ENCODE peak calls at places on chromosome 11, in five cellular contexts. One of them, this sample, is unnamed.

GRCh38 chr11:121887564-121887963 is 228.5 kb downstream of the BLID start:
- DNase-seq in CD14-positive monocyte: peak
- DNase-seq in endothelial cell: no peak
- DNase-seq in heart right ventricle: no peak
- DNase-seq in A549: no peak
- DNase-seq in this sample: no peak

GRCh38 chr11:125094731-125095130 is 16.7 kb downstream of the TMEM218 start:
- DNase-seq in CD14-positive monocyte: no peak
- DNase-seq in endothelial cell: no peak
- DNase-seq in heart right ventricle: no peak
- DNase-seq in A549: no peak
- DNase-seq in this sample: no peak

GRCh38 chr11:20097319-20098221 is 62.7 kb downstream of the DBX1 start:
- DNase-seq in CD14-positive monocyte: no peak
- DNase-seq in endothelial cell: no peak
- DNase-seq in heart right ventricle: no peak
- DNase-seq in A549: no peak
- DNase-seq in this sample: no peak

GRCh38 chr11:40029406-40029805 is 1430.0 kb downstream of the LRRC4C start:
- DNase-seq in CD14-positive monocyte: no peak
- DNase-seq in endothelial cell: no peak
- DNase-seq in heart right ventricle: no peak
- DNase-seq in A549: no peak
- DNase-seq in this sample: no peak

GRCh38 chr11:4589024-4589423 is 4.8 kb upstream of the OR52I1 start:
- DNase-seq in CD14-positive monocyte: no peak
- DNase-seq in endothelial cell: no peak
- DNase-seq in heart right ventricle: no peak
- DNase-seq in A549: no peak
- DNase-seq in this sample: no peak

GRCh38 chr11:77191823-77192495 is 63.9 kb downstream of the MYO7A start:
- DNase-seq in CD14-positive monocyte: no peak
- DNase-seq in endothelial cell: peak
- DNase-seq in heart right ventricle: peak
- DNase-seq in A549: peak
- DNase-seq in this sample: no peak

GRCh38 chr11:86101493-86101892 is 32.6 kb upstream of the PICALM start:
- DNase-seq in CD14-positive monocyte: no peak
- DNase-seq in endothelial cell: no peak
- DNase-seq in heart right ventricle: no peak
- DNase-seq in A549: peak
- DNase-seq in this sample: no peak

GRCh38 chr11:29449280-29450074 is 567.4 kb downstream of the KCNA4 start:
- DNase-seq in CD14-positive monocyte: no peak
- DNase-seq in endothelial cell: no peak
- DNase-seq in heart right ventricle: no peak
- DNase-seq in A549: no peak
- DNase-seq in this sample: no peak

GRCh38 chr11:1092145-1092670 is 17.5 kb downstream of the MUC2 start:
- DNase-seq in CD14-positive monocyte: no peak
- DNase-seq in endothelial cell: no peak
- DNase-seq in heart right ventricle: peak
- DNase-seq in A549: no peak
- DNase-seq in this sample: no peak

GRCh38 chr11:94586546-94586945 is 19.4 kb downstream of the PIWIL4 start:
- DNase-seq in CD14-positive monocyte: no peak
- DNase-seq in endothelial cell: no peak
- DNase-seq in heart right ventricle: no peak
- DNase-seq in A549: no peak
- DNase-seq in this sample: no peak

GRCh38 chr11:10398525-10398924 is 56.5 kb upstream of the AMPD3 start:
- DNase-seq in CD14-positive monocyte: peak
- DNase-seq in endothelial cell: no peak
- DNase-seq in heart right ventricle: peak
- DNase-seq in A549: peak
- DNase-seq in this sample: no peak

GRCh38 chr11:69495441-69496201 is 14.2 kb downstream of the LINC01488 start:
- DNase-seq in CD14-positive monocyte: no peak
- DNase-seq in endothelial cell: no peak
- DNase-seq in heart right ventricle: no peak
- DNase-seq in A549: no peak
- DNase-seq in this sample: no peak

GRCh38 chr11:69899957-69900821 is 81.0 kb upstream of the FGF3 start:
- DNase-seq in CD14-positive monocyte: no peak
- DNase-seq in endothelial cell: no peak
- DNase-seq in heart right ventricle: no peak
- DNase-seq in A549: peak
- DNase-seq in this sample: no peak

GRCh38 chr11:114796954-114797721 is 118.8 kb downstream of the NXPE2 start:
- DNase-seq in CD14-positive monocyte: no peak
- DNase-seq in endothelial cell: no peak
- DNase-seq in heart right ventricle: no peak
- DNase-seq in A549: no peak
- DNase-seq in this sample: no peak

GRCh38 chr11:114794048-114794684 is 115.8 kb downstream of the NXPE2 start:
- DNase-seq in CD14-positive monocyte: no peak
- DNase-seq in endothelial cell: no peak
- DNase-seq in heart right ventricle: no peak
- DNase-seq in A549: no peak
- DNase-seq in this sample: no peak

GRCh38 chr11:114799524-114799923 is 121.2 kb downstream of the NXPE2 start:
- DNase-seq in CD14-positive monocyte: no peak
- DNase-seq in endothelial cell: no peak
- DNase-seq in heart right ventricle: no peak
- DNase-seq in A549: no peak
- DNase-seq in this sample: no peak
- TF ChIP-seq CTCF in CD14-positive monocyte: no peak
- TF ChIP-seq CTCF in endothelial cell: no peak
- TF ChIP-seq CTCF in heart right ventricle: peak
- TF ChIP-seq CTCF in A549: no peak
- TF ChIP-seq CTCF in this sample: no peak

DNA sequence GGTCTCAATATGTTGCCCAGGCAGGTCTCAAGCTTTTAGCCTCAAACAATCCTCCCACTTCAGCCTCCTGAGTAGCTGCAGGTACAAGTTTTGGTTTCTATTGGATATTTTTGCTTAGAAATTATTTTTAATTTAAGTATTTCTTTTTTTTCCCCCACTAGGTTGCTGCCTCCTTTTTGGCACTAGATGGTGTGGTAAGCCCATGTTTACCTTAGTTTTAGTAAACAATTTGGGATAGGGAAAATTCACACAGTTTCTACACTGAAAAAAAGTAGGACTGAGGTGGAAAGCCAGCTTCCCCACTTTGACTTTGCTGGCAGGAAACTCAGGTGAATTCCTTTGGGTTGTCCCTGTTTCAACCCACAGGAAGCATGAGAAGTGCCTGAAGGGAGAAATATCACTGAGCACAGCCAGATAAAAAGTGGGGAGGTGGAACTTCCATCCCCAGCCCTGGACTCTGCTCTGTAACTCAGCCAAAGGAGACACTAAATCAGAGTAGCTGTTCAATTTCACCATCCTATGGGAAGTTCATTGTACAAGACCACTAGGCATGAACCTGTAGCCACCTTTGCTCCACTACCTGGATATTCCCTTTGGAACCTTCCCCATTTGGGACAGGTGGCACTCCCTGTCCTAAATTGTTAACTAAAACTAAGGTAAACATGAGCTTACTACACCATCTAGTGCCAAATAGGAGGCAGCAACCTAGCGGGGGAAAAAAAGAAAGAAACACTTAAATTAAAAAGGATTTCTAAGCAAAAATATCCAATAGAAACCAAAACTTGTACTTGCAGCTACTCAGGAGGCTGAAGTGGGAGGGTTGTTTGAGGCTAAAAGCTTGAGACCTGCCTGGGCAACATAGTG is 154.4 kb upstream of the FAT3 start:
- DNase-seq in CD14-positive monocyte: no peak
- DNase-seq in endothelial cell: no peak
- DNase-seq in heart right ventricle: no peak
- DNase-seq in A549: no peak
- DNase-seq in this sample: no peak
- TF ChIP-seq CTCF in CD14-positive monocyte: no peak
- TF ChIP-seq CTCF in endothelial cell: no peak
- TF ChIP-seq CTCF in heart right ventricle: no peak
- TF ChIP-seq CTCF in A549: no peak
- TF ChIP-seq CTCF in this sample: no peak

GRCh38 chr11:61791737-61792309 is 576 bp downstream of the TMEM258 start:
- DNase-seq in CD14-positive monocyte: peak
- DNase-seq in endothelial cell: peak
- DNase-seq in heart right ventricle: peak
- DNase-seq in A549: peak
- DNase-seq in this sample: peak
- TF ChIP-seq CTCF in CD14-positive monocyte: no peak
- TF ChIP-seq CTCF in endothelial cell: peak
- TF ChIP-seq CTCF in heart right ventricle: no peak
- TF ChIP-seq CTCF in A549: no peak
- TF ChIP-seq CTCF in this sample: peak

GRCh38 chr11:103631841-103632240 is 404.6 kb upstream of the DDI1 start:
- DNase-seq in CD14-positive monocyte: no peak
- DNase-seq in endothelial cell: no peak
- DNase-seq in heart right ventricle: no peak
- DNase-seq in A549: peak
- DNase-seq in this sample: no peak

GRCh38 chr11:103633037-103633788 is 403.2 kb upstream of the DDI1 start:
- DNase-seq in CD14-positive monocyte: no peak
- DNase-seq in endothelial cell: no peak
- DNase-seq in heart right ventricle: no peak
- DNase-seq in A549: no peak
- DNase-seq in this sample: no peak

GRCh38 chr11:103633819-103634590 is 402.4 kb upstream of the DDI1 start:
- DNase-seq in CD14-positive monocyte: no peak
- DNase-seq in endothelial cell: no peak
- DNase-seq in heart right ventricle: no peak
- DNase-seq in A549: no peak
- DNase-seq in this sample: no peak

GRCh38 chr11:103636232-103636631 is 400.2 kb upstream of the DDI1 start:
- DNase-seq in CD14-positive monocyte: no peak
- DNase-seq in endothelial cell: no peak
- DNase-seq in heart right ventricle: no peak
- DNase-seq in A549: no peak
- DNase-seq in this sample: no peak

DNA sequence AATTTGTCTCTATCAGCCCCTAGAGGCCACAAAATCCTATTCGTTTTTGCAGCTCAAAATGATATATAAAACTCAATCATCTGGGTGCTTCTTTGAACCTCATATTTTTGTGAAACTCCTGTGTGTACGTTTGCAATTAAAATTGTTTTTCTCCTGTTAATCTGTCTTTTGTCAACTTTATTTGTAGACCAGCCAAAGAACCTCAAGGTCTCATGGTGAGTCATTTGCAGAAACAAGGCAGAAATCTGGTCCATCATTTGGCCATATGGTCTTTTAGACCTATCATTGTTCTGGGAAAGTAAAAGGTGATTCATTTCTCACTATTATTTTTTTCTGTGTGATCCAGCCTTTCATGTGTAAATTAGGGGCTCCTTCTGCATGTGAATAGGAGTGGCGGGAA is 399.2 kb upstream of the DDI1 start:
- DNase-seq in CD14-positive monocyte: no peak
- DNase-seq in endothelial cell: no peak
- DNase-seq in heart right ventricle: no peak
- DNase-seq in A549: no peak
- DNase-seq in this sample: no peak
- TF ChIP-seq CTCF in CD14-positive monocyte: no peak
- TF ChIP-seq CTCF in endothelial cell: no peak
- TF ChIP-seq CTCF in heart right ventricle: no peak
- TF ChIP-seq CTCF in A549: no peak
- TF ChIP-seq CTCF in this sample: no peak

DNA sequence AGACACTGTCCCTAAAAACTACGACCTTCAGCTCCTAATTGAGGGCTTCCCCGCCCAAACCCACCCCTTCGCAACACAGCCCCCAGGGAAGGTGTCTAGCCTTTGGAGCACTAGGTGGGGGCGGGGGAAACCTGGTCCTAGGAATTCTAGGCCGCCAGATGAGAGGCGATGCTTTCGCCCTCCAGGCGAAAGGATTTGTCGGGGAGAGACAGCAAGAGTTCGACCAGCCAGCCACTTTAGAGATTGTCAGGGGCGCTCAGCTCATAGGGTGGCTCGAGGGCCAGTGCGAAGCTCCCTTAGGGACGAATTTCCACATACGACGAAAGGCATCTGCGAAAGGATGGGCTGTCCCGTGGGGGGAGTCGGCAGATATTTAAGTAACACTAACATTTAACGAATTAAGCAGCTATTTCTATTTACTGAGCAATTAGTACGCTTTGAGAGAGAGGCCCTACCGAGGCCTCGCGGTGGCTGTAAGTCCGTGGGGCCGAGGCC is 5.3 kb downstream of the CD248 start:
- DNase-seq in CD14-positive monocyte: no peak
- DNase-seq in endothelial cell: no peak
- DNase-seq in heart right ventricle: no peak
- DNase-seq in A549: no peak
- DNase-seq in this sample: no peak
- TF ChIP-seq CTCF in CD14-positive monocyte: no peak
- TF ChIP-seq CTCF in endothelial cell: no peak
- TF ChIP-seq CTCF in heart right ventricle: no peak
- TF ChIP-seq CTCF in A549: no peak
- TF ChIP-seq CTCF in this sample: peak

GRCh38 chr11:117546431-117547160 is 218.9 kb downstream of the CEP164 start:
- DNase-seq in CD14-positive monocyte: no peak
- DNase-seq in endothelial cell: no peak
- DNase-seq in heart right ventricle: no peak
- DNase-seq in A549: no peak
- DNase-seq in this sample: no peak

GRCh38 chr11:117545706-117546105 is 218.1 kb downstream of the CEP164 start:
- DNase-seq in CD14-positive monocyte: no peak
- DNase-seq in endothelial cell: no peak
- DNase-seq in heart right ventricle: no peak
- DNase-seq in A549: no peak
- DNase-seq in this sample: no peak

GRCh38 chr11:117547188-117547831 is 219.7 kb downstream of the CEP164 start:
- DNase-seq in CD14-positive monocyte: no peak
- DNase-seq in endothelial cell: no peak
- DNase-seq in heart right ventricle: no peak
- DNase-seq in A549: no peak
- DNase-seq in this sample: no peak

GRCh38 chr11:117547911-117548310 is 220.3 kb downstream of the CEP164 start:
- DNase-seq in CD14-positive monocyte: no peak
- DNase-seq in endothelial cell: no peak
- DNase-seq in heart right ventricle: no peak
- DNase-seq in A549: no peak
- DNase-seq in this sample: no peak

DNA sequence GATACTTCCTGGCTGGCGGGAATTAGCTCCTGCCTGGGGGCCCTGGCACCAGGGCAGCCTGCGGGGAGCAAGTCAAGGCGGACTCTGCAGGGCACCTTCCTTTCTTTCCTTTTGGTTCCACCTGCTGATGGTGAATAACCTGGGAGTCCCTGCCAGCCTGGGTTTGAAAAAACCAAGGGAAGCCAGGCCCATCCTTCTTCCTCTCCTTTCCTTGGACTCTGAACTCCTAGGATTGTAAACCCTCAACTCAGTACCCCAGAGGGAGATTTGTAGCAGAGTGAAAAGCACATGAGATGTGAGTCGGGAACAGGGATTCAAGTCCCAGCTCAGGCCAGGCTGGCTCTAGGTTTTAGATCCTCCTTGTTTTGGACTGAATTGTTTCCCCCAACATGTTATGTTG is 216.8 kb downstream of the CEP164 start:
- DNase-seq in CD14-positive monocyte: no peak
- DNase-seq in endothelial cell: no peak
- DNase-seq in heart right ventricle: no peak
- DNase-seq in A549: no peak
- DNase-seq in this sample: no peak
- TF ChIP-seq CTCF in CD14-positive monocyte: no peak
- TF ChIP-seq CTCF in endothelial cell: no peak
- TF ChIP-seq CTCF in heart right ventricle: no peak
- TF ChIP-seq CTCF in A549: no peak
- TF ChIP-seq CTCF in this sample: no peak

GRCh38 chr11:32385998-32386397 is 49.3 kb downstream of the WT1 start:
- DNase-seq in CD14-positive monocyte: no peak
- DNase-seq in endothelial cell: peak
- DNase-seq in heart right ventricle: no peak
- DNase-seq in A549: peak
- DNase-seq in this sample: no peak
- TF ChIP-seq CTCF in CD14-positive monocyte: no peak
- TF ChIP-seq CTCF in endothelial cell: no peak
- TF ChIP-seq CTCF in heart right ventricle: peak
- TF ChIP-seq CTCF in A549: peak
- TF ChIP-seq CTCF in this sample: no peak

This sample was measured in natural killer cell.